ENCODE peak calls at places on chromosomes 3 and 15, in eight cellular contexts. S is GM23338, P is prostate gland, O is H1, I is breast epithelium, D is sigmoid colon, B is vagina, K is GM12878. F is an unnamed sample.

GRCh38 chr3:176872771-176873209 is 324.5 kb downstream of the TBL1XR1 start:
- DNase-seq in I (no peak), D (no peak), S (peak; percentile 87), O (peak; percentile 54), B (no peak), K (peak; percentile 16), P (peak; percentile 24), F (no peak)

GRCh38 chr3:179933079-179933478 is 103.7 kb downstream of the PEX5L start:
- DNase-seq in P (no peak), S (no peak), D (no peak), B (no peak), K (no peak), O (no peak), I (no peak), F (no peak)

GRCh38 chr3:177491301-177492031 is 294.2 kb upstream of the TBL1XR1 start:
- DNase-seq in O (no peak), P (no peak), I (no peak), K (no peak), D (no peak), B (no peak), S (no peak), F (no peak)

GRCh38 chr3:107928084-107928445 is 162.8 kb downstream of the CD47 start:
- DNase-seq in P (no peak), B (no peak), O (no peak), I (no peak), K (no peak), D (no peak), S (peak; percentile 54), F (no peak)

GRCh38 chr3:169497567-169498257 is 165.8 kb downstream of the MECOM start:
- DNase-seq in K (no peak), O (no peak), D (no peak), B (no peak), P (no peak), S (no peak), I (no peak), F (no peak)

GRCh38 chr15:95608371-95608770 is 722.1 kb upstream of the NR2F2 start:
- DNase-seq in O (no peak), S (no peak), I (no peak), D (no peak), K (no peak), B (no peak), P (no peak), F (no peak)

GRCh38 chr15:101206173-101206572 is 45.7 kb downstream of the CHSY1 start:
- DNase-seq in B (no peak), P (no peak), S (no peak), D (no peak), I (no peak), O (no peak), K (no peak), F (no peak)

GRCh38 chr3:52346623-52347530 is 30.8 kb downstream of the DNAH1 start:
- DNase-seq in B (no peak), K (no peak), S (no peak), O (no peak), D (no peak), P (no peak), I (no peak), F (no peak)

GRCh38 chr3:171850324-171850697 is 7.2 kb downstream of the TMEM212 start:
- DNase-seq in P (no peak), O (no peak), B (no peak), K (no peak), I (no peak), S (no peak), D (no peak), F (no peak)

GRCh38 chr15:57578288-57578900 is 13.3 kb upstream of the MYZAP start:
- DNase-seq in I (no peak), K (no peak), D (no peak), B (no peak), O (no peak), P (no peak), S (no peak), F (no peak)

GRCh38 chr15:74034206-74034755 is 39.8 kb downstream of the PML start:
- DNase-seq in I (no peak), B (no peak), S (no peak), P (no peak), D (no peak), K (no peak), O (no peak), F (no peak)

GRCh38 chr3:36560685-36561084 is 180.4 kb downstream of the STAC start:
- DNase-seq in K (no peak), I (no peak), B (no peak), O (no peak), S (no peak), D (no peak), P (no peak), F (no peak)

GRCh38 chr3:14391033-14391432 is 11.4 kb upstream of the SLC6A6 start:
- DNase-seq in I (no peak), B (no peak), P (no peak), D (peak; percentile 80), K (no peak), S (no peak), O (no peak), F (no peak)

GRCh38 chr15:75043509-75044257 is 20.3 kb downstream of the PPCDC start:
- DNase-seq in O (no peak), B (peak; percentile 99), S (no peak), K (peak; percentile 93), P (peak; percentile 47), D (peak; percentile 98), I (peak; percentile 77), F (peak; percentile 97)

GRCh38 chr3:97360804-97361203 is 403.8 kb upstream of the ARL6 start:
- DNase-seq in I (no peak), P (no peak), B (no peak), O (no peak), K (no peak), S (peak; percentile 28), D (no peak), F (no peak)

GRCh38 chr15:100766225-100767001 is 113.2 kb upstream of the ALDH1A3 start:
- DNase-seq in B (peak; percentile 81), S (no peak), O (no peak), I (peak; percentile 28), D (peak; percentile 53), K (no peak), P (no peak), F (peak; percentile 60)

GRCh38 chr15:80586141-80586540 is 109.0 kb upstream of the ABHD17C start:
- DNase-seq in O (no peak), P (no peak), D (no peak), I (no peak), B (no peak), S (no peak), K (no peak), F (no peak)

GRCh38 chr15:91926871-91927270 is 73.4 kb downstream of the SLCO3A1 start:
- DNase-seq in S (peak; percentile 56), K (no peak), B (no peak), O (no peak), D (no peak), P (no peak), I (no peak), F (no peak)

GRCh38 chr15:93245616-93246122 is 156.7 kb upstream of the RGMA start:
- DNase-seq in I (no peak), D (no peak), S (no peak), B (peak; percentile 58), P (no peak), O (no peak), K (no peak), F (no peak)

DNA sequence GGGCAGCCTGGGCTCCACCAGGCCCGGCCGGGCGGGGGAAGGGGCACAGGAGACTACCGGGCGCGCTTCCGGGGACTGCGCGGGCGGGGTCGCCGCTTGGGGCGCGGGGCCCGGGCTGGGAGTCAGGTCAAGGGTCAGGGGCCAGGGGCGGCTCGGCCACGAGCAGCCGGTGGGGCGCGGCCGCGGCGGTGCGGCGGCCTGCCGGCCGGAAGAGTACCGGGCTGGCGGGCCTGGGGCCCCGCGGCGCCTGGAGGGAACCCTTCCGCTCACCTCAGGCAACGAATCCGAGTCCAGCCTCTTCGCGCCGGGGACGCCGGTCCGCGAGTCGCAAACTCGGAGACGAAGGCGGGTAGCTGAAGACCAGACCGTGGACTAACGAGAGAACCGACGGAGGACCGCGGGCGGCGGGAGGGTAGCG is 217 bp downstream of the RHOA start:
- DNase-seq in P (peak; percentile 40), B (no peak), D (peak; percentile 81), O (no peak), S (peak; percentile 74), I (no peak), K (no peak), F (peak; percentile 95)
- TF ChIP-seq POLR2AphosphoS5 in P (no peak), B (no peak), D (no peak), O (no peak), S (peak; percentile 79), I (no peak), K (no peak), F (no peak)

DNA sequence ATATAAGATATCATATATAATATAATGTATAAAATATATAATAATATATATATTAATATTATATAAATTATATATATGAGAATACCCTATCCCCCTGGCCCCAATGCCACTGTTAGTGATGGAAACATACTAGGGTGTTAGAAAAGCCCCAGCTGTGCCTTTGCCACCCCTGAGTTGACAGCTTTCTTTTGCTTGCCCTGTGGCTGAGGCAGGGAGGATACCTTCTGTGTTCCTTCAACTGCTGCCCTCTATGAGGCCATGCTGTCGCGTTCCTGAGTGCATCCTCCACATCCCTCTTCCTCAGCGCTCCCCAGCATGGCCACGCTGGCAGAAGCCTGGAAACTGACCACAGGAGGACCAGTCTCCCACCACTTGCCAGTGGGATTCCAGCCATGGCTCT is 26.3 kb downstream of the FAN1 start:
- DNase-seq in S (no peak), B (no peak), O (no peak), P (no peak), I (no peak), D (no peak), K (no peak), F (no peak)
- H3K4me3 ChIP-seq in S (no peak overlapping the region), B (no peak overlapping the region), O (no peak overlapping the region), P (no peak overlapping the region), I (no peak overlapping the region), D (no peak overlapping the region), K (no peak overlapping the region), F (no peak overlapping the region)

DNA sequence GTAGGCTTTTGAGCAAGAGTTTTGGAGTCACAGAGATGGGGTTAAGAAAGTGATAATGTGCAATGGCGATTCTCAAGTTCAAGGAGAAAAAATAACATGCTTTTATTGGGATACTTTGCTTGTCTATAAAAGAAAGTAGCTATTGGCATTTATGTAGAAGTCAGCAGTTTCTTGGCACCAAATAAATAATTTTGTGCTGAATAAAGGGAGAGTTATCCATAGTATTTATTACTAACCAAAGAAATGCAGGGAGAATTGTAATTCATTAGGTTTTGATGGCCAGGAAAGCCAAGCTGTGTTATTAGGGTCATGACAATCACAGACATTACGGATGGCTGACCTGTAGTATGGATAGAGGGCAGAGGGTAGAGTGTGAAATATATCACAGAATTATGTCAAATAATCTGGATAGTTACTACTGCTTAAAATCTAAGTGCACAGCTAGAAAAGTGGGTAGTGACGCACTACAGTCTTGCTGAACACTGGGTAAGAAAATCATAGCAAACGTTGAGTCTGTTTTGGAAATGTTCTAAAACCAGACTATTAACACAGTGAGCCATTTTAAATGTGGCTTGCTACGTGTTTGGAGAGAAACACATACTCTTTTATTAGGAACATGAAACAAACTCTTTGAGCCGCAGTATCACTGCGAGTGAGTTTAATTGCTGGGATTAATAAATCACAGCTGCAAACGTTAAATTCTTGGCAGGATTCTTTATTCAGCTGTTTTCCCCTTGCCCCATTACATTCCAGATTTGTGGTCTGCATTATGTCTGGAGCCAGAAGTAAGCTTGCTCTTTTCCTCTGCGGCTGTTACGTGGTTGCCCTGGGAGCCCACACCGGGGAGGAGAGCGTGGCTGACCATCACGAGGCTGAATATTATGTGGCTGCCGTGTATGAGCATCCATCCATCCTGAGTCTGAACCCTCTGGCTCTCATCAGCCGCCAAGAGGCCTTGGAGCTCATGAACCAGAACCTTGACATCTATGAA is 33.4 kb downstream of the BTD start:
- DNase-seq in S (no peak), B (no peak), I (no peak), O (no peak), K (no peak), D (peak; percentile 94), P (no peak), F (no peak)
- TF ChIP-seq POLR2AphosphoS5 in S (no peak), B (peak; percentile 26), I (no peak), O (no peak), K (no peak), D (peak; percentile 95), P (peak; percentile 78), F (no peak)

GRCh38 chr3:69199942-69200341 is 77.5 kb upstream of the LMOD3 start:
- DNase-seq in D (no peak), I (no peak), B (no peak), O (no peak), K (no peak), P (no peak), S (no peak), F (no peak)
- H3K4me3 ChIP-seq in D (no peak overlapping the region), I (peak overlapping the region; percentile 54), B (peak overlapping the region; percentile 33), O (no peak overlapping the region), K (no peak overlapping the region), P (peak overlapping the region; percentile 44), S (no peak overlapping the region), F (peak overlapping the region; percentile 26)